ENCODE peak calls at places on chromosomes 12 and 14, in six cellular contexts. H is Peyer's patch, N is transverse colon, O is testis, L is endothelial cell of umbilical vein, A is H1. E is an unnamed sample. For H3K9me3, the result is how much of the 10 kb centered on the place peaks cover.

GRCh38 chr12:70190252-70191010 is 52.8 kb upstream of the CNOT2 start:
- DNase-seq in H (no peak), N (no peak), O (no peak), L (peak), A (no peak), E (no peak)

GRCh38 chr12:100857971-100858370 is 63.4 kb downstream of the ANO4 start:
- DNase-seq in H (no peak), N (no peak), O (no peak), L (no peak), A (no peak), E (no peak)

GRCh38 chr12:113647048-113647447 is 175.4 kb upstream of the LHX5 start:
- DNase-seq in H (no peak), N (no peak), O (peak), L (no peak), A (peak), E (no peak)

GRCh38 chr12:48105321-48105866 is 485 bp downstream of the SENP1 start:
- DNase-seq in H (no peak), N (no peak), O (no peak), L (peak), A (no peak), E (no peak)

GRCh38 chr12:49580572-49581535 is 12.9 kb upstream of the MCRS1 start:
- DNase-seq in H (peak), N (peak), O (peak), L (peak), A (peak), E (no peak)

GRCh38 chr12:124509676-124510300 is 57.6 kb downstream of the NCOR2 start:
- DNase-seq in H (no peak), N (peak), O (peak), L (no peak), A (no peak), E (no peak)

GRCh38 chr12:22518067-22518719 is 26.1 kb downstream of the C2CD5 start:
- DNase-seq in H (no peak), N (no peak), O (no peak), L (peak), A (no peak), E (no peak)

GRCh38 chr12:69910739-69911138 is 85.7 kb downstream of the MYRFL start:
- DNase-seq in H (no peak), N (no peak), O (no peak), L (no peak), A (no peak), E (no peak)

GRCh38 chr14:38554046-38554445 is 298.2 kb upstream of the CLEC14A start:
- DNase-seq in H (no peak), N (no peak), O (no peak), L (no peak), A (no peak), E (no peak)

GRCh38 chr14:73427516-73428264 is 30.7 kb downstream of the NUMB start:
- DNase-seq in H (no peak), N (no peak), O (no peak), L (peak), A (no peak), E (no peak)

GRCh38 chr12:44812062-44812461 is 64.1 kb downstream of the NELL2 start:
- DNase-seq in H (peak), N (no peak), O (no peak), L (no peak), A (no peak), E (no peak)

GRCh38 chr12:94458882-94459772 is 540 bp downstream of the CEP83 start:
- DNase-seq in H (no peak), N (no peak), O (no peak), L (no peak), A (no peak), E (no peak)

GRCh38 chr14:50025776-50026175 is 90.6 kb downstream of the VCPKMT start:
- DNase-seq in H (no peak), N (no peak), O (no peak), L (no peak), A (no peak), E (no peak)

GRCh38 chr14:89085154-89086059 is 261.0 kb downstream of the TTC8 start:
- DNase-seq in H (no peak), N (no peak), O (peak), L (no peak), A (no peak), E (no peak)

GRCh38 chr14:50063876-50064420 is 52.4 kb downstream of the VCPKMT start:
- DNase-seq in H (no peak), N (no peak), O (no peak), L (no peak), A (no peak), E (no peak)

GRCh38 chr12:89247541-89247942 is 104.8 kb downstream of the DUSP6 start:
- DNase-seq in H (no peak), N (no peak), O (no peak), L (no peak), A (no peak), E (no peak)

GRCh38 chr14:72782182-72782508 is 111.8 kb downstream of the DPF3 start:
- DNase-seq in H (no peak), N (no peak), O (no peak), L (no peak), A (no peak), E (no peak)

GRCh38 chr12:56995201-56995929 is 11.0 kb downstream of the ZBTB39 start:
- DNase-seq in H (no peak), N (no peak), O (no peak), L (no peak), A (peak), E (no peak)

GRCh38 chr14:68794856-68795601 is 2.2 kb upstream of the ZFP36L1 start:
- DNase-seq in H (peak), N (peak), O (peak), L (peak), A (no peak), E (no peak)

GRCh38 chr14:23364604-23365352 is at the start of gene EFS:
- DNase-seq in H (no peak), N (no peak), O (peak), L (no peak), A (peak), E (no peak)

GRCh38 chr14:104161601-104162367 is 23.4 kb downstream of the KIF26A start:
- DNase-seq in H (no peak), N (no peak), O (no peak), L (no peak), A (no peak), E (no peak)

GRCh38 chr12:30763053-30763452 is 8.3 kb upstream of the CAPRIN2 start:
- DNase-seq in H (no peak), N (no peak), O (no peak), L (no peak), A (no peak), E (no peak)

GRCh38 chr12:26630546-26631027 is 202.4 kb downstream of the ITPR2 start:
- DNase-seq in H (no peak), N (no peak), O (peak), L (peak), A (no peak), E (no peak)

GRCh38 chr12:5170894-5171293 is 127.2 kb downstream of the KCNA5 start:
- DNase-seq in H (no peak), N (no peak), O (no peak), L (no peak), A (no peak), E (no peak)

GRCh38 chr12:12376636-12377448 is 20.0 kb downstream of the BORCS5 start:
- DNase-seq in H (no peak), N (no peak), O (no peak), L (peak), A (no peak), E (no peak)

GRCh38 chr14:77023001-77023996 is 5.2 kb downstream of the IRF2BPL start:
- DNase-seq in H (no peak), N (peak), O (peak), L (peak), A (peak), E (no peak)

GRCh38 chr12:15706010-15706676 is 83.0 kb downstream of the EPS8 start:
- DNase-seq in H (no peak), N (peak), O (no peak), L (no peak), A (no peak), E (no peak)

GRCh38 chr14:105091335-105092123 is 26.3 kb upstream of the GPR132 start:
- DNase-seq in H (no peak), N (peak), O (peak), L (no peak), A (no peak), E (no peak)

GRCh38 chr14:105440992-105441391 is 21.4 kb downstream of the MTA1 start:
- DNase-seq in H (no peak), N (no peak), O (no peak), L (no peak), A (no peak), E (no peak)

GRCh38 chr14:58680698-58681097 is 42.9 kb downstream of the DACT1 start:
- DNase-seq in H (no peak), N (no peak), O (no peak), L (no peak), A (no peak), E (no peak)

GRCh38 chr12:52395761-52396434 is 10.2 kb downstream of the KRT82 start:
- DNase-seq in H (no peak), N (peak), O (peak), L (no peak), A (peak), E (no peak)

GRCh38 chr12:6295187-6295811 is 15.2 kb upstream of the PLEKHG6 start:
- DNase-seq in H (no peak), N (peak), O (no peak), L (peak), A (no peak), E (no peak)

GRCh38 chr12:105330283-105330937 is at the start of gene C12orf75:
- DNase-seq in H (peak), N (peak), O (peak), L (peak), A (peak), E (peak)

GRCh38 chr12:123165537-123165936 is 14.6 kb upstream of the PITPNM2 start:
- DNase-seq in H (no peak), N (no peak), O (no peak), L (no peak), A (no peak), E (no peak)

GRCh38 chr12:70246580-70246979 is 3.3 kb downstream of the CNOT2 start:
- DNase-seq in H (no peak), N (no peak), O (no peak), L (no peak), A (no peak), E (no peak)

GRCh38 chr14:100547633-100548294 is 39.5 kb downstream of the BEGAIN start:
- DNase-seq in H (no peak), N (peak), O (peak), L (peak), A (no peak), E (no peak)

GRCh38 chr12:57829025-57829777 is 10.7 kb upstream of the AVIL start:
- DNase-seq in H (no peak), N (no peak), O (no peak), L (no peak), A (no peak), E (no peak)

DNA sequence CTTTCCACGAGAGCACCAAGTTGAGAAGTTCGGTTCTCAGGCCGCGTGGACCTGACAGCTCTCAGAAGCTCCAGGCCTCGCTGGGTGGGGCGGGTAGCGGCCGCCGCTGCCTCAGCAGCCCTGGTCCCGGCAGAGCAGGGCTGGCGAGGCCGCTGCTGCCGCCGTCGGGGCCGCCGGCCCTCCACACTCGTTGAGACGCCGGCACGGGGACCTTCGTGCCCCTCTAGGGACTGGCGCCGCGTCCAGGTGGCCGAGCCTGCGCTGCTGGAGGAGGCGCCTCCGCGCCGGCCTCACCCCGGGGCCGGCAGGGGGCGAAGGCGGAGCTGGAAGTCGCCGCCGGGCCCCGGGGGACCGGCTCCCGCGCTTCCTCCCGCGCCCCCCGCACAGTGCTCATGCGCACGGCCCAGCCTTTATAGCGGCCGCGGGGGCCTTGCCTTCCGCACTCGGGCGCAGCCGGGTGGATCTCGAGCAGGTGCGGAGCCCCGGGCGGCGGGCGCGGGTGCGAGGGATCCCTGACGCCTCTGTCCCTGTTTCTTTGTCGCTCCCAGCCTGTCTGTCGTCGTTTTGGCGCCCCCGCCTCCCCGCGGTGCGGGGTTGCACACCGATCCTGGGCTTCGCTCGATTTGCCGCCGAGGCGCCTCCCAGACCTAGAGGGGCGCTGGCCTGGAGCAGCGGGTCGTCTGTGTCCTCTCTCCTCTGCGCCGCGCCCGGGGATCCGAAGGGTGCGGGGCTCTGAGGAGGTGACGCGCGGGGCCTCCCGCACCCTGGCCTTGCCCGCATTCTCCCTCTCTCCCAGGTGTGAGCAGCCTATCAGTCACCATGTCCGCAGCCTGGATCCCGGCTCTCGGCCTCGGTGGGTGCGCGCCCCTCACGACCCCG is at the start of gene COCH:
- DNase-seq in H (peak), N (peak), O (no peak), L (no peak), A (peak), E (no peak)
- TF ChIP-seq POLR2A in H (no peak), N (no peak), O (no peak), L (no peak), A (no peak), E (no peak)

DNA sequence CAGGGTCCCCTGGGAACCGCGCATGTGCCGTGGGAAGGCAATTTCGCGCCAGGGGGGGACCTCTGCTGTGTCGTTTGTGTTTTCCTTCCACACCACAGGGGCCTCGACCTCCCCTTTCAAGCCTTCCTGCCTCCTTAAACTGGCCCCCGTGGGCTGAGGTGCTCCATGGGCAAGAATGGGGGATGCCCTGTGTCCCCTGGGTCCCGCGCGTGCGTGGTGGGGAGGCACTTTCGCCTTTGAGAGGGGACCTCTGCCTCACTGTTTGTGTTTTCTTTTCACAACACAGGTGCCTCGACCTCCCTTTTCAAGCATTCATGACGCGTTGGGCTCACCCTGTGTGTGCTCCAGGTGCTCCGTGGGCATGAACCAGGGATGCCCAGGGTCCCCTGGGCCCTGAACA is 348.8 kb downstream of the ALG10 start:
- DNase-seq in H (no peak), N (no peak), O (no peak), L (no peak), A (no peak), E (no peak)
- H3K9me3 ChIP-seq in H (half or more), N (under half), O (under half), L (under half), A (half or more), E (under half)

DNA sequence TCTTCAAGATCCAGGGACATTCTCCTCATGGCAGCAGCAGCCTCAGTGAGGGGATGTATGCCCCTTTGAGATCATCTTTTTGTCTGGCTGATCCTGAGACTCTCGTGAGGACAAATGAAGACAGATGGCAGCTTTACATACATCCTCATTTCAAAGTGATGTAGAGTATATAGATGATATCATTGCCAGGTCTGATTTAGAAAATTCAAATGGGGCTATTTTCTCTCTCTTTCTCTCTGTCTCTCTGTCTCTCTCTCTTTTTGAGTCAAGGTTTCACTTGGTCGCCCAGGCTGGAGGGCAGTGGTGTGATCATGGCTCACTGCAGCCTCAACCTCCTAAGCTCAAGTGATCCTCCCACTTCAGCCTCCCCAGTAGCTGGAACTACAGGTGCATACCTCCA is 61.4 kb downstream of the E2F7 start:
- DNase-seq in H (no peak), N (no peak), O (no peak), L (no peak), A (no peak), E (no peak)
- TF ChIP-seq CTCF in H (no peak), N (no peak), O (no peak), L (no peak), A (no peak), E (no peak)

GRCh38 chr12:68835333-68835908 is 27.4 kb downstream of the MDM2 start:
- DNase-seq in H (no peak), N (no peak), O (no peak), L (no peak), A (no peak), E (no peak)
- TF ChIP-seq POLR2A in H (no peak), N (no peak), O (no peak), L (peak), A (peak), E (no peak)

GRCh38 chr14:27485193-27485592 is 887.4 kb upstream of the NOVA1 start:
- DNase-seq in H (no peak), N (no peak), O (no peak), L (no peak), A (no peak), E (no peak)
- H3K9me3 ChIP-seq in H (under half), N (under half), O (under half), L (under half), A (under half), E (under half)

GRCh38 chr12:127600211-127600610 is 666.8 kb upstream of the TMEM132C start:
- DNase-seq in H (no peak), N (no peak), O (no peak), L (no peak), A (no peak), E (no peak)
- TF ChIP-seq CTCF in H (no peak), N (no peak), O (no peak), L (no peak), A (peak), E (no peak)